ENCODE peak calls at places on chromosome X, in seven cellular contexts. S, T, U, D, O, J and K are unnamed samples. For H3K4me1, the result is how much of the 10 kb centered on the place peaks cover.

GRCh38 chrX:153817291-153817690 is 13.1 kb downstream of the PDZD4 start:
- DNase-seq in U (no peak), J (no peak), D (no peak), T (no peak), O (no peak), S (no peak), K (no peak)

GRCh38 chrX:136692271-136692670 is 44.3 kb downstream of the CD40LG start:
- DNase-seq in U (no peak), T (no peak), D (no peak), J (no peak), S (no peak), O (no peak), K (no peak)

GRCh38 chrX:1034717-1035116 is 177.7 kb downstream of the CRLF2 start:
- DNase-seq in U (no peak), J (no peak), T (no peak), O (no peak), S (no peak), D (no peak), K (no peak)

GRCh38 chrX:152896450-152896849 is 1.4 kb upstream of the ZNF185 start:
- DNase-seq in O (no peak), U (no peak), J (no peak), T (no peak), S (no peak), D (no peak), K (no peak)

GRCh38 chrX:93585661-93586060 is 87.7 kb downstream of the NAP1L3 start:
- DNase-seq in J (no peak), T (no peak), D (no peak), U (no peak), S (peak), O (no peak), K (no peak)

GRCh38 chrX:40090050-40090804 is 7.5 kb downstream of the BCOR start:
- DNase-seq in J (peak), U (no peak), D (no peak), T (peak), O (peak), S (no peak), K (peak)

GRCh38 chrX:23333842-23334535 is 660 bp upstream of the PTCHD1 start:
- DNase-seq in T (peak), S (no peak), O (peak), D (no peak), U (no peak), J (peak), K (peak)

GRCh38 chrX:21766101-21766500 is 8.2 kb upstream of the SMPX start:
- DNase-seq in U (no peak), T (no peak), S (peak), O (no peak), D (no peak), J (no peak), K (no peak)

GRCh38 chrX:135973025-135973547 is 702 bp downstream of the MMGT1 start:
- DNase-seq in T (no peak), O (peak), U (peak), S (peak), D (peak), J (peak), K (no peak)

GRCh38 chrX:43809463-43809862 is 72.8 kb downstream of the MAOB start:
- DNase-seq in U (peak), S (no peak), J (no peak), D (peak), T (no peak), O (no peak), K (no peak)

GRCh38 chrX:85619962-85620361 is 240.5 kb upstream of the POF1B start:
- DNase-seq in U (no peak), J (no peak), D (no peak), O (no peak), S (no peak), T (no peak), K (no peak)

GRCh38 chrX:139892512-139892911 is 40.3 kb downstream of the ATP11C start:
- DNase-seq in O (no peak), S (no peak), U (no peak), T (no peak), J (no peak), D (no peak), K (no peak)

GRCh38 chrX:149280011-149280410 is 225.1 kb downstream of the IDS start:
- DNase-seq in D (no peak), U (no peak), T (no peak), S (no peak), J (no peak), O (no peak), K (no peak)

GRCh38 chrX:65508851-65509250 is 25.7 kb downstream of the LAS1L start:
- DNase-seq in D (no peak), S (no peak), O (no peak), J (no peak), U (no peak), T (no peak), K (no peak)

GRCh38 chrX:114058988-114059418 is 524.9 kb upstream of the HTR2C start:
- DNase-seq in U (no peak), S (no peak), D (no peak), J (no peak), T (no peak), O (peak), K (no peak)

GRCh38 chrX:120653000-120653399 is 23.1 kb upstream of the C1GALT1C1 start:
- DNase-seq in J (no peak), U (no peak), D (no peak), O (no peak), S (no peak), T (no peak), K (no peak)

GRCh38 chrX:136163694-136164093 is 16.4 kb downstream of the FHL1 start:
- DNase-seq in T (no peak), D (no peak), S (no peak), U (no peak), J (no peak), O (no peak), K (no peak)

GRCh38 chrX:109714340-109714958 is 18.6 kb downstream of the ACSL4 start:
- DNase-seq in S (peak), J (no peak), D (no peak), U (peak), O (no peak), T (no peak), K (no peak)

GRCh38 chrX:42220083-42220482 is 296.7 kb upstream of the CASK start:
- DNase-seq in U (no peak), J (no peak), O (no peak), T (no peak), S (no peak), D (no peak), K (no peak)

GRCh38 chrX:143336261-143336660 is 181.0 kb downstream of the SPANXN3 start:
- DNase-seq in U (no peak), T (no peak), O (no peak), D (no peak), J (no peak), S (no peak), K (no peak)

GRCh38 chrX:24201216-24201615 is 51.7 kb downstream of the ZFX start:
- DNase-seq in S (peak), T (no peak), U (no peak), J (no peak), O (no peak), D (no peak), K (no peak)

DNA sequence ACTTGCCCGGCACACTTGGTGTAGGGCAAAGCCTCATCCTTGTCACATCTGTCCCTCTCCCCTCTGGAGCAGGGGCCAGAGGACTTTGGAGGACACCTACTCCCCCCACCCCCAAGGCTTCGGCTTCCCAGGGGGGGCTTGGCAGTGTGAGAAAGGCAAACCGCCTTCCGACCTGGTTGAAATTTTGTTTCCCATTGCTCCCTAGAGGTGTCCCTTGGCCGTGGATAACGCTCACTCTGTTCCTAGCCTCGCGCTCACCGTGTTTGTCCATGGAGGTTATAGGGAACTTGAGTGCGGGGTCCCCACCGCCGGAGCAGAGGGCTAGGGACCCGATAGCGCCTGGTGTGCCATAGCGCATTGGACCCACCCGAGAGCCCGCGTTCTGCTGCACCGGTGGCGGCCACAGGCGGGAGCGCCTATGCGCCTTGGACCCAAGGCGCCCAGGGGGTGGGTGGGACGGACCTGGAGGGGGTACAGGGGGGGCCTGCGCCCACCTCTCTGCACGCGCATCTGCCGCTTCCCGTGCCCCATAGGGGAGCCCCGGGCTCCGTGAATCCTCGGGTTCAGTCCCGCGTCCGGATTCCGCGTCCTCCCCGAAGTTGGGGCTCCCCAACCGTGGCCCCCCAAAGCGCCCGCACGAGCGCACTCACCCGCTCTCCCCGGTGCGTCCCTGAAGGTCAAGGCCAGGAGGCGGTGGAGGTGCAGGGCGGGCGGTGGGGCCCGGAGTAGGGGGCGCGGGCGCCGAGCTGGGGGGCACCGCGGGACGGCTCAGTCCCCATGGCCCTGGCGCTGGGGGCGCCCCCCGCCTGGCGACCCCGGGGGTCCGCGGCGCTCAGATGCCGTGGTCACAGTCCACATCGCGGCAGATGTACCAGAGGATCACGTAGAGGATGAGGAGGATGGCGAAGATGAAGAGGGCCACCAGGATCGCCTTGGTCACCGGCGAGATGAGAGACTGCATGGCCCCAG is 82.7 kb upstream of the DHRSX start:
- DNase-seq in D (no peak), S (no peak), T (no peak), O (no peak), U (no peak), J (no peak), K (no peak)
- H3K4me3 ChIP-seq in D (no peak), S (no peak), T (no peak), O (no peak), U (no peak), J (no peak), K (no peak)

GRCh38 chrX:19867411-19867732 is 20.0 kb downstream of the SH3KBP1 start:
- DNase-seq in D (peak), U (peak), O (no peak), J (no peak), S (no peak), T (no peak), K (no peak)
- H3K4me1 ChIP-seq in D (under half), U (under half), O (under half), J (under half), S (under half), T (under half), K (under half)

DNA sequence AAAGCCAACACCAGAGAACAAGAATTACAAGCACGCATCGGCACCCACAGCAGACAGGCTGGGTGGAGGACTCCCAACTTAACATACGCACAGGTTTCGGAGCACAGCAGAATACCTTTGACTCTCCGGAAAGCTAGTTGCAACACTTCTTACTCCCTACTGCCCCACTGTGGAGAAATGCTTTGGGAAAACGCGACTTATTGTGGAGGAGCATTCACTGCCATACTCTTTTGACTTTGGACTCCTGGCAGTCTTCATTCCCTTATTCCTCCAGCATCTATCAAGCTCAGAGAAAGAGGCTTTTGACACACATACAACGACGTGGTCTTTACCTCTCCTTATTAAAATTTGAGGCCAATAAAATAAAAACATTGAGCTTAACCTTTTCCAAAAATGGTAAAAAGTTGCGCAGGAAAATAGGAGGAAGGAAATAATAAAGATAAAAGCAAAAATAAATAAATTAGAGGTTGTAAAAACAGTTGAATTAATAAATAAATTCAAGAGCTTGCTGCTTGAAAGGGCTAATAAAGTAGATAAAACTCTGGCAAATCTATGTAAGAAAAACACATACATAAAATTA is 41.4 kb upstream of the GPC3 start:
- DNase-seq in U (peak), O (peak), D (peak), S (peak), T (no peak), J (peak), K (no peak)
- H3K4me3 ChIP-seq in U (peak), O (no peak), D (peak), S (no peak), T (no peak), J (no peak), K (no peak)

DNA sequence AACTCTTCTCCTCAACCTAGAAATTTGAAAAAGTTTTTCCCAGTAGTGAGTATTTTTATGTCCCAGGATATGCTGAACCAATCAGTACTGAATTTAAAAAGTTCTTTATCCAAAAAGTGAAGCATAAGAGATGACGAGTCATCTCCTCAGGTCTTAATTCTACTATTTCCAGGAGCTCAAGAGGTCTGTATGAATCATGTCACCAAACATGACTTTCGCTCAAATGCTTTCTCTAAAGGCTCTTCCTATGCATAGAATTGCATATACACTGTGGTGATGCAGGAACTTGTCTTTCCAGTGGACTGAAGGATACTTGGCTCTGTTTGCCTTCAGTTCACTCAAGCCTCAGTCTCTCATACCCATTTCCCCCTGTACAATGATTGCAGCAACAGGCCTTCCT is 36.1 kb downstream of the ZNF41 start:
- DNase-seq in J (no peak), U (no peak), D (no peak), S (no peak), T (no peak), O (no peak), K (no peak)
- H3K4me1 ChIP-seq in J (under half), U (under half), D (under half), S (under half), T (under half), O (under half), K (under half)

GRCh38 chrX:15853586-15854079 is 980 bp downstream of the AP1S2 start:
- DNase-seq in S (peak), D (no peak), J (no peak), T (no peak), O (no peak), U (peak), K (no peak)
- H3K4me3 ChIP-seq in S (peak), D (peak), J (peak), T (peak), O (peak), U (peak), K (peak)

DNA sequence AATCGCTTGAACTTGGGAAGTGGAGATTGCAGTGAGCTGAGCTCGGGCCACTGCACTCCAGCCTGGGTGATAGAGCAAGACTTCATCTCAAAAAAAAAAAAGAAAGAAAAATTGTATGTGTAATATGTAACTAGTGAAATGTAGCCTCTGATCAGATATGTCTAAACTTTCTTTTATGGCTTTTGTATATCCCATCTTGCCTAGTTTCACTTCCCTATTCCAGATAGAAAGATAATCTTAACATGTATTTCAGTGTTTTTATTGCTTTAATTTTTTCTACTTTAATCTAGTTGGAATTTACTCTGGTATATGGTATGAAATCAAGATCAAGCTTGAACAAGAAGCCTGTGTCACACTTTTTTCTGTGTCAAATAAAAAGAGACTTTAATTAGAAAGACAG is 1.9 kb upstream of the ZNF41 start:
- DNase-seq in U (no peak), T (no peak), D (no peak), S (no peak), J (no peak), O (no peak), K (no peak)
- H3K4me1 ChIP-seq in U (under half), T (under half), D (under half), S (under half), J (under half), O (under half), K (under half)

GRCh38 chrX:44871114-44871645 is 1.8 kb upstream of the KDM6A start:
- DNase-seq in S (no peak), O (peak), D (no peak), J (peak), U (no peak), T (peak), K (no peak)
- H3K4me3 ChIP-seq in S (no peak), O (no peak), D (no peak), J (no peak), U (peak), T (no peak), K (no peak)

DNA sequence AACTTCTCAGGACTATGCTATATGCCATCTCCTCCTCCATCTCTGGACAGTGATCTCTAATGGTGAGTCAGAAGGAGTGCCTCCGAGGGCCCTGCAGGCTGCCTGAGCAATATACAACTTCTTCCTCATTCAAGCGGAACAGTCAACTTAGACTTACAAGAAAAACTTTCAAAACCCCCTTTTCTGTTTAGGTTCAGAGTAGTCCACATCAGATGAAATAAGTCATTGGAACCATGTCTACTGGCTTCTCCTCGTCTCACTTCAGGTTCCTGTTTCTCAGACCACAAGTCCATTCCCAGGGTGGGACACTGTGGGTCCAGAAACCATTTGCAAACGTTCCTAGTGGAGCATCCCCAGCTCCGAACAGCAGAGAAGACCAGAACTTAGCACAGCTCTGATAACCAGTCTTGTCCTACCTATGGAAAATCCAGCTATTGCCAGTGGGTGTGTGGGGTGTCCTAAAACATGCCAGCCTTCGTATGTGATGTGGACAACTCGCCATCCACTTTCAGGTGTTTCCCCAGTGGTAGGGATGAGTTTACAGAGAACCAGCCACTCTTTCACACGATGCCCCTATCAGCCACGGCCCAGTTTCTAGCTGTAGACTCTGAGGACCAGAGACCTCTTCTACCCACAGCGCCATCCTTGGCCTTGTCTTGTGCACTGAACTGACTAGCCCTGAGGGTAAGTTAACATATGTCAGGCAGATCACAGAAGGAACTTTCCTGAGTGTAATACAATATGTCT is 32.7 kb upstream of the NKRF start:
- DNase-seq in U (peak), T (no peak), J (no peak), S (no peak), D (no peak), O (no peak), K (no peak)
- H3K4me1 ChIP-seq in U (under half), T (under half), J (under half), S (under half), D (under half), O (under half), K (under half)